ENCODE peak calls at places on chromosome 11, in four cellular contexts. Q is WTC11, T is K562, M is HepG2. H is an unnamed sample.

GRCh38 chr11:66969584-66970205 is 5.4 kb upstream of the C11orf86 start:
- DNase-seq in Q (no peak), T (no peak), M (no peak), H (no peak)

GRCh38 chr11:117827521-117828511 is 3.3 kb upstream of the FXYD2 start:
- DNase-seq in Q (peak), T (no peak), M (no peak), H (no peak)

GRCh38 chr11:1082728-1083620 is 8.3 kb downstream of the MUC2 start:
- DNase-seq in Q (peak), M (no peak), T (no peak), H (no peak)

GRCh38 chr11:93689166-93689734 is 27.8 kb downstream of the CEP295 start:
- DNase-seq in M (no peak), T (no peak), Q (no peak), H (no peak)

GRCh38 chr11:103024086-103024485 is 67.9 kb downstream of the DCUN1D5 start:
- DNase-seq in Q (no peak), T (no peak), M (no peak), H (no peak)

GRCh38 chr11:70331901-70332300 is 61.4 kb downstream of the PPFIA1 start:
- DNase-seq in T (no peak), M (no peak), Q (no peak), H (no peak)

GRCh38 chr11:3162410-3163240 is 2.5 kb downstream of the OSBPL5 start:
- DNase-seq in T (no peak), M (no peak), Q (peak), H (no peak)

GRCh38 chr11:114166897-114167323 is 107.4 kb downstream of the ZBTB16 start:
- DNase-seq in Q (no peak), T (no peak), M (no peak), H (no peak)

GRCh38 chr11:56700919-56701485 is 2.1 kb downstream of the OR9G1 start:
- DNase-seq in Q (no peak), M (no peak), T (no peak), H (no peak)

GRCh38 chr11:954392-955144 is 28.9 kb downstream of the AP2A2 start:
- DNase-seq in T (no peak), Q (no peak), M (no peak), H (no peak)

GRCh38 chr11:128483211-128483788 is 104.1 kb downstream of the ETS1 start:
- DNase-seq in M (no peak), Q (no peak), T (no peak), H (peak)

GRCh38 chr11:108961095-108961494 is 296.2 kb downstream of the DDX10 start:
- DNase-seq in M (no peak), T (no peak), Q (no peak), H (no peak)

GRCh38 chr11:106156290-106156937 is 79.0 kb downstream of the AASDHPPT start:
- DNase-seq in Q (no peak), M (peak), T (peak), H (peak)

GRCh38 chr11:47109051-47109791 is 67.5 kb downstream of the ARFGAP2 start:
- DNase-seq in Q (no peak), T (no peak), M (no peak), H (no peak)

GRCh38 chr11:77106321-77106720 is 3.7 kb downstream of the OMP start:
- DNase-seq in T (no peak), M (no peak), Q (no peak), H (no peak)

GRCh38 chr11:36427079-36427478 is 83.0 kb downstream of the TRAF6 start:
- DNase-seq in Q (no peak), M (no peak), T (no peak), H (no peak)

GRCh38 chr11:28090052-28090749 is 17.8 kb downstream of the KIF18A start:
- DNase-seq in M (no peak), T (no peak), Q (no peak), H (no peak)

GRCh38 chr11:8209208-8209807 is 40.5 kb upstream of the RIC3 start:
- DNase-seq in T (peak), Q (peak), M (no peak), H (no peak)

GRCh38 chr11:87286338-87286737 is 248.6 kb downstream of the TMEM135 start:
- DNase-seq in M (no peak), Q (no peak), T (no peak), H (no peak)

GRCh38 chr11:76620471-76620870 is 50.1 kb downstream of the LRRC32 start:
- DNase-seq in T (no peak), M (no peak), Q (no peak), H (no peak)

GRCh38 chr11:118892515-118892914 is 8.8 kb downstream of the CXCR5 start:
- DNase-seq in M (no peak), Q (no peak), T (peak), H (no peak)
- TF ChIP-seq NR2C2 in M (no peak), Q (no peak), T (no peak), H (no peak)

GRCh38 chr11:45993438-45994064 is 71.1 kb downstream of the LARGE2 start:
- DNase-seq in T (peak), Q (no peak), M (no peak), H (no peak)
- TF ChIP-seq NR2C2 in T (no peak), Q (no peak), M (no peak), H (no peak)

GRCh38 chr11:120172054-120172881 is 34.4 kb upstream of the TRIM29 start:
- DNase-seq in Q (peak), T (peak), M (peak), H (no peak)
- TF ChIP-seq NR2C2 in Q (no peak), T (peak), M (no peak), H (no peak)

GRCh38 chr11:44629732-44630345 is 64.4 kb downstream of the CD82 start:
- DNase-seq in Q (no peak), T (no peak), M (no peak), H (no peak)

GRCh38 chr11:44632466-44633123 is 67.1 kb downstream of the CD82 start:
- DNase-seq in Q (peak), T (peak), M (peak), H (no peak)

GRCh38 chr11:44630511-44631210 is 65.2 kb downstream of the CD82 start:
- DNase-seq in M (no peak), Q (no peak), T (no peak), H (no peak)

GRCh38 chr11:44633641-44634040 is 68.2 kb downstream of the CD82 start:
- DNase-seq in Q (no peak), T (no peak), M (no peak), H (no peak)

DNA sequence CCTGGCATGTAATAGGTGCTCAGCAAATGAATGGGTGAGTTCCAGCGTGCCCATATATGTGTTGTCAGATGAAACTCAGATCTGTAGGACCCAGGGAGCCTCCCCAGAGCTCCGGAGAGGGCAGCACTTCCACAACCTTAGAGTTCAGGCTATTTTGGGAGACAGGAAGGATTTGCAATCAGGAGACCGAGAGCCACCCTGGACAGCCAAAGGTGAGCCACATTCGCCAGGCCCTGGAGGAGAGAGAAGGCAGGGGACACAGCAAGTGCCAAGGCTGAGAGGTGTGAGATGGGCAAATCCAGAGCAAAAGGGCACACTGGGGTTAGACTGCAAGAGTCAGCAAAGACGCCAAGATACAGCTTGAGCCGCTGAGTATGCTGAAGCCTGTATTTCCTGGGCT is 66.4 kb downstream of the CD82 start:
- DNase-seq in M (no peak), T (no peak), Q (no peak), H (no peak)
- TF ChIP-seq NR2C2 in M (no peak), T (no peak), Q (no peak), H (no peak)

DNA sequence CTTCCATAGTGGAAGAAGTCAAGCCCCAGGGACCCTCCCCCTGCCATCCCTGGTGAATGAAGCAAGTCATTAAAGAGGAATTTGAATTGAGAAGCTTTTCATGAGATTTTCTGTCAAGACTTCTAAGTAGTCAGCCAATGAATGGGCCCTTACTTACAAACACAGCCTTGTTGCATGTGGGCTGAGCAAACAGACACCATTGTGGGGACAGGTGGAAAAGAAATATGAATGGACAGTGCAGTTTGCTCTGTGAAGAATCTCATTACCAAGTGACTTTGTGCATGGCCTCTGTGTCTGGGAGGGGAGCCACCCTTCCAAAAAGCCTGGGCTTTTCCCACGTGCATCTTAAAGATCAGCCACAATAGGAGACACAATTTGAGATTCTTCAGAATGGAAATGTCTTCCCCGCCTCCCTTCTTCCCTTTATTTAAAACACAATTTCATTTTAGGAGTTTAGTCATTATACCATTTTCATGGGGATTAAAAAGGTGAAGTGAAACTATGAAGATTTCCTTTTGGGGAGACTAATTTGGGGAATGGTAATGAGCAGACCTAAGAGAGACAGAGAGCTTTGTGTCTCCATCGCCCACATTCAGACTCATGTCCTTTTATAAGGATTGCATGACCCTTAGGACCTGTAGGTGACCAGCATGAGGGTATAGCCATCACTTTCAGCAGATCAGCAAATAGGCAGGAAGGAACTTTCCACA is 151.9 kb downstream of the LRRC4C start:
- DNase-seq in M (no peak), Q (no peak), T (no peak), H (no peak)
- TF ChIP-seq NR2C2 in M (no peak), Q (no peak), T (no peak), H (no peak)

GRCh38 chr11:18171377-18172000 is 1.1 kb upstream of the MRGPRX4 start:
- DNase-seq in T (peak), Q (peak), M (peak), H (no peak)
- TF ChIP-seq NR2C2 in T (no peak), Q (no peak), M (no peak), H (no peak)

GRCh38 chr11:16611395-16612233 is 126.8 kb upstream of the C11orf58 start:
- DNase-seq in Q (no peak), T (no peak), M (no peak), H (no peak)
- TF ChIP-seq NR2C2 in Q (no peak), T (no peak), M (no peak), H (no peak)

GRCh38 chr11:123833095-123833494 is 26.9 kb upstream of the OR6M1 start:
- DNase-seq in M (no peak), Q (no peak), T (no peak), H (no peak)

GRCh38 chr11:123839131-123839530 is 33.0 kb upstream of the OR6M1 start:
- DNase-seq in T (no peak), Q (no peak), M (no peak), H (no peak)

GRCh38 chr11:123838199-123838598 is 32.0 kb upstream of the OR6M1 start:
- DNase-seq in Q (no peak), M (no peak), T (no peak), H (no peak)

GRCh38 chr11:123841189-123841588 is 35.0 kb upstream of the OR6M1 start:
- DNase-seq in T (no peak), Q (no peak), M (no peak), H (no peak)

DNA sequence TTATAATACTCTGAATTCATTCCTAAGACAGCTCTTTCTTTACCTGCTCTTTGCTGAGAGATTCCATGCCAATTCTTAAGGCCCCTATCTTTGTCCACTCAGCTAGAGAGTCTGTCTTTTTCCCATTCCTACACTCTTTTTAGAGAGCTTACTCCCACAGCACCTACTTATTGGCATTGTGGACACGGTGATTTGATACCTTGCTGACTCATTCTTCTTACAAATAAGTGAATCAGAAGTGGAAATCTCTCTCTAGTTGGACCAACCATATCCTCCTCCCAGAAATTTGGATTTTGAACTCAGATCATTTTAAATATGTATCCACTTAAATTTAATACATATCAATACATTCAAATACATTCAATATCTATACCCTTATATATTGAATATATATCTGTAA is 32.5 kb upstream of the OR6M1 start:
- DNase-seq in T (no peak), M (no peak), Q (no peak), H (no peak)
- TF ChIP-seq NR2C2 in T (no peak), M (no peak), Q (no peak), H (no peak)